ENCODE peak calls at places on chromosomes 5 and 9, in ten cellular contexts. C, O, S, L, X, G, M, T, N and J are unnamed samples.

GRCh38 chr5:137880313-137880712 is 8.9 kb upstream of the PKD2L2 start:
- DNase-seq in C (no peak), O (no peak), S (no peak), L (no peak), X (no peak), G (no peak), M (no peak), T (no peak), N (no peak), J (no peak)

GRCh38 chr5:71576241-71576640 is 10.9 kb upstream of the MCCC2 start:
- DNase-seq in C (no peak), O (no peak), S (no peak), L (no peak), X (no peak), G (no peak), M (no peak), T (no peak), N (no peak), J (no peak)

GRCh38 chr9:35482071-35482470 is 7.8 kb upstream of the RUSC2 start:
- DNase-seq in C (no peak), O (no peak), S (no peak), L (no peak), X (no peak), G (no peak), M (no peak), T (no peak), N (no peak), J (no peak)

GRCh38 chr9:76697554-76697953 is 66.7 kb upstream of the PCA3 start:
- DNase-seq in C (no peak), O (no peak), S (no peak), L (no peak), X (no peak), G (no peak), M (no peak), T (no peak), N (no peak), J (no peak)

GRCh38 chr9:18393340-18394130 is 80.4 kb upstream of the ADAMTSL1 start:
- DNase-seq in C (no peak), O (peak), S (no peak), L (peak), X (no peak), G (no peak), M (peak), T (peak), N (no peak), J (no peak)

GRCh38 chr5:74286734-74287705 is 353.5 kb downstream of the ENC1 start:
- DNase-seq in C (no peak), O (no peak), S (no peak), L (no peak), X (no peak), G (no peak), M (no peak), T (no peak), N (no peak), J (no peak)

GRCh38 chr9:117706421-117707150 is 2.4 kb downstream of the TLR4 start:
- DNase-seq in C (no peak), O (no peak), S (no peak), L (no peak), X (no peak), G (no peak), M (no peak), T (no peak), N (no peak), J (no peak)

GRCh38 chr5:176773408-176774035 is 36.8 kb upstream of the UNC5A start:
- DNase-seq in C (no peak), O (no peak), S (no peak), L (no peak), X (no peak), G (no peak), M (no peak), T (no peak), N (no peak), J (no peak)

GRCh38 chr9:79817469-79818004 is 245.8 kb downstream of the TLE4 start:
- DNase-seq in C (peak), O (no peak), S (no peak), L (no peak), X (no peak), G (no peak), M (no peak), T (no peak), N (no peak), J (no peak)

GRCh38 chr5:160656961-160657570 is 194.9 kb downstream of the ATP10B start:
- DNase-seq in C (no peak), O (no peak), S (no peak), L (no peak), X (no peak), G (no peak), M (no peak), T (no peak), N (no peak), J (no peak)

GRCh38 chr5:8633706-8634105 is 764.8 kb downstream of the MTRR start:
- DNase-seq in C (no peak), O (no peak), S (no peak), L (no peak), X (no peak), G (no peak), M (no peak), T (no peak), N (no peak), J (no peak)

GRCh38 chr5:112669328-112669963 is 68.2 kb upstream of the APC start:
- DNase-seq in C (no peak), O (no peak), S (no peak), L (no peak), X (no peak), G (no peak), M (no peak), T (no peak), N (no peak), J (no peak)

GRCh38 chr9:76213751-76214150 is 180.5 kb downstream of the RFK start:
- DNase-seq in C (no peak), O (no peak), S (no peak), L (no peak), X (no peak), G (no peak), M (no peak), T (no peak), N (no peak), J (no peak)

GRCh38 chr5:140734354-140734753 is 34.1 kb downstream of the ZMAT2 start:
- DNase-seq in C (no peak), O (no peak), S (no peak), L (no peak), X (no peak), G (no peak), M (no peak), T (no peak), N (no peak), J (no peak)

GRCh38 chr5:6476313-6476661 is 27.6 kb downstream of the UBE2QL1 start:
- DNase-seq in C (peak), O (no peak), S (no peak), L (no peak), X (no peak), G (no peak), M (no peak), T (no peak), N (no peak), J (no peak)

GRCh38 chr9:94843089-94843488 is 116.6 kb downstream of the AOPEP start:
- DNase-seq in C (no peak), O (no peak), S (no peak), L (no peak), X (no peak), G (no peak), M (no peak), T (no peak), N (no peak), J (no peak)

GRCh38 chr9:97740848-97741821 is 44.0 kb upstream of the XPA start:
- DNase-seq in C (no peak), O (no peak), S (peak), L (peak), X (peak), G (no peak), M (no peak), T (no peak), N (peak), J (peak)

GRCh38 chr9:72292184-72292787 is 72.7 kb downstream of the ZFAND5 start:
- DNase-seq in C (peak), O (peak), S (no peak), L (no peak), X (no peak), G (no peak), M (peak), T (peak), N (no peak), J (no peak)

GRCh38 chr5:179802950-179803562 is 3.6 kb downstream of the MGAT4B start:
- DNase-seq in C (no peak), O (no peak), S (no peak), L (no peak), X (no peak), G (no peak), M (peak), T (no peak), N (no peak), J (no peak)

GRCh38 chr5:135446615-135447014 is 533 bp downstream of the DCANP1 start:
- DNase-seq in C (peak), O (no peak), S (no peak), L (no peak), X (no peak), G (no peak), M (no peak), T (no peak), N (no peak), J (no peak)

GRCh38 chr9:137492464-137493162 is 33.5 kb upstream of the NSMF start:
- DNase-seq in C (peak), O (peak), S (no peak), L (no peak), X (no peak), G (no peak), M (no peak), T (no peak), N (peak), J (peak)

GRCh38 chr9:38700695-38701094 is 19.2 kb downstream of the FAM240B start:
- DNase-seq in C (no peak), O (no peak), S (no peak), L (no peak), X (no peak), G (no peak), M (no peak), T (no peak), N (no peak), J (no peak)

GRCh38 chr5:119409235-119409815 is 43.0 kb upstream of the HSD17B4 start:
- DNase-seq in C (peak), O (no peak), S (no peak), L (no peak), X (no peak), G (no peak), M (no peak), T (no peak), N (no peak), J (no peak)

GRCh38 chr5:128196791-128197190 is 113.2 kb downstream of the SLC12A2 start:
- DNase-seq in C (no peak), O (no peak), S (no peak), L (no peak), X (no peak), G (no peak), M (no peak), T (no peak), N (no peak), J (no peak)

GRCh38 chr9:121581775-121582600 is 69.4 kb upstream of the DAB2IP start:
- DNase-seq in C (no peak), O (no peak), S (no peak), L (peak), X (no peak), G (no peak), M (no peak), T (no peak), N (no peak), J (no peak)

GRCh38 chr9:135574943-135575342 is 13.4 kb downstream of the PAEP start:
- DNase-seq in C (no peak), O (no peak), S (no peak), L (no peak), X (no peak), G (no peak), M (no peak), T (no peak), N (no peak), J (no peak)

GRCh38 chr9:36486454-36486932 is 86.2 kb upstream of the MELK start:
- DNase-seq in C (peak), O (no peak), S (peak), L (peak), X (no peak), G (no peak), M (no peak), T (no peak), N (peak), J (no peak)

GRCh38 chr9:73183917-73184861 is 32.5 kb downstream of the ANXA1 start:
- DNase-seq in C (peak), O (no peak), S (peak), L (no peak), X (no peak), G (no peak), M (peak), T (peak), N (no peak), J (no peak)

GRCh38 chr9:121783523-121784507 is 132.4 kb downstream of the DAB2IP start:
- DNase-seq in C (no peak), O (no peak), S (no peak), L (no peak), X (peak), G (no peak), M (no peak), T (no peak), N (no peak), J (no peak)

GRCh38 chr9:16877256-16877655 is 6.8 kb upstream of the BNC2 start:
- DNase-seq in C (no peak), O (no peak), S (no peak), L (no peak), X (no peak), G (no peak), M (no peak), T (no peak), N (no peak), J (no peak)

GRCh38 chr5:77390795-77391194 is 101.3 kb downstream of the WDR41 start:
- DNase-seq in C (no peak), O (no peak), S (no peak), L (no peak), X (no peak), G (no peak), M (no peak), T (no peak), N (no peak), J (no peak)

GRCh38 chr5:96149546-96149945 is 187.9 kb upstream of the ELL2 start:
- DNase-seq in C (peak), O (no peak), S (no peak), L (no peak), X (no peak), G (no peak), M (no peak), T (peak), N (no peak), J (no peak)